ENCODE peak calls at places on chromosomes 1 and 21, in eight cellular contexts. M is ovary; A is heart right ventricle; E is mammary epithelial cell; G is IMR-90; J is left lung; V is CD8-positive, alpha-beta memory T cell; L is esophagus squamous epithelium. P is an unnamed sample.

GRCh38 chr1:161260346-161260745 is 1.8 kb downstream of the PCP4L1 start:
- DNase-seq in M (no peak), A (no peak), E (no peak), G (no peak), J (no peak), V (no peak), L (no peak), P (no peak)

GRCh38 chr1:22142315-22143064 is 407 bp downstream of the WNT4 start:
- DNase-seq in M (peak; percentile 59), A (no peak), E (peak; percentile 45), G (no peak), J (no peak), V (no peak), L (no peak), P (peak; percentile 19)

GRCh38 chr1:94110021-94110761 is 10.8 kb downstream of the ABCA4 start:
- DNase-seq in M (no peak), A (no peak), E (no peak), G (no peak), J (no peak), V (no peak), L (no peak), P (no peak)

GRCh38 chr1:31848381-31848897 is 32.6 kb upstream of the SPOCD1 start:
- DNase-seq in M (no peak), A (no peak), E (no peak), G (no peak), J (no peak), V (peak; percentile 61), L (no peak), P (no peak)

GRCh38 chr1:164712131-164713031 is 153.4 kb downstream of the PBX1 start:
- DNase-seq in M (peak; percentile 48), A (peak; percentile 22), E (peak; percentile 17), G (peak; percentile 27), J (no peak), V (no peak), L (no peak), P (no peak)

GRCh38 chr1:198318092-198318491 is 161.3 kb downstream of the NEK7 start:
- DNase-seq in M (no peak), A (no peak), E (no peak), G (no peak), J (no peak), V (no peak), L (no peak), P (no peak)

GRCh38 chr1:172885976-172886375 is 164.8 kb downstream of the TNFSF18 start:
- DNase-seq in M (no peak), A (no peak), E (no peak), G (peak; percentile 49), J (no peak), V (no peak), L (no peak), P (no peak)

GRCh38 chr1:230573647-230574046 is 68.6 kb upstream of the COG2 start:
- DNase-seq in M (no peak), A (no peak), E (no peak), G (no peak), J (no peak), V (no peak), L (no peak), P (no peak)

GRCh38 chr1:19057784-19058475 is 101.5 kb upstream of the IFFO2 start:
- DNase-seq in M (no peak), A (no peak), E (no peak), G (no peak), J (peak; percentile 65), V (no peak), L (no peak), P (no peak)

GRCh38 chr1:156407344-156407743 is 38.3 kb downstream of the RHBG start:
- DNase-seq in M (no peak), A (no peak), E (no peak), G (no peak), J (no peak), V (no peak), L (no peak), P (no peak)

GRCh38 chr1:51924455-51924854 is 45.9 kb upstream of the NRDC start:
- DNase-seq in M (no peak), A (no peak), E (no peak), G (peak; percentile 77), J (no peak), V (no peak), L (no peak), P (no peak)

GRCh38 chr21:37478821-37479220 is 112.2 kb downstream of the DYRK1A start:
- DNase-seq in M (no peak), A (no peak), E (no peak), G (no peak), J (no peak), V (no peak), L (no peak), P (no peak)

GRCh38 chr1:94962745-94963265 is 35.9 kb upstream of the CNN3 start:
- DNase-seq in M (peak; percentile 60), A (no peak), E (no peak), G (peak; percentile 49), J (no peak), V (peak; percentile 45), L (no peak), P (no peak)

GRCh38 chr21:44681861-44682579 is at the start of gene KRTAP12-1:
- DNase-seq in M (no peak), A (no peak), E (no peak), G (no peak), J (no peak), V (no peak), L (no peak), P (no peak)

GRCh38 chr1:111768625-111769024 is 12.9 kb downstream of the DDX20 start:
- DNase-seq in M (no peak), A (no peak), E (no peak), G (no peak), J (no peak), V (no peak), L (no peak), P (no peak)

GRCh38 chr1:48442864-48443619 is 29.0 kb downstream of the SPATA6 start:
- DNase-seq in M (no peak), A (no peak), E (no peak), G (no peak), J (no peak), V (no peak), L (no peak), P (no peak)

GRCh38 chr1:67766117-67766978 is 66.9 kb downstream of the GNG12 start:
- DNase-seq in M (peak; percentile 74), A (peak; percentile 21), E (peak; percentile 70), G (peak; percentile 94), J (no peak), V (peak; percentile 50), L (no peak), P (peak; percentile 74)

GRCh38 chr1:58815680-58816071 is 31.8 kb upstream of the JUN start:
- DNase-seq in M (no peak), A (no peak), E (peak; percentile 58), G (no peak), J (no peak), V (no peak), L (no peak), P (peak; percentile 16)

GRCh38 chr1:93705897-93706500 is 24.4 kb upstream of the BCAR3 start:
- DNase-seq in M (no peak), A (no peak), E (peak; percentile 32), G (peak; percentile 22), J (no peak), V (no peak), L (no peak), P (no peak)

GRCh38 chr1:173267453-173267945 is 60.4 kb upstream of the TNFSF4 start:
- DNase-seq in M (no peak), A (no peak), E (peak; percentile 87), G (peak; percentile 66), J (no peak), V (no peak), L (no peak), P (no peak)

GRCh38 chr1:212915245-212916091 is 34.9 kb upstream of the VASH2 start:
- DNase-seq in M (peak; percentile 55), A (no peak), E (no peak), G (peak; percentile 87), J (no peak), V (no peak), L (no peak), P (peak; percentile 87)

GRCh38 chr1:209747580-209748262 is 8.1 kb upstream of the TRAF3IP3 start:
- DNase-seq in M (peak; percentile 96), A (peak; percentile 87), E (peak; percentile 97), G (peak; percentile 89), J (peak; percentile 97), V (peak; percentile 87), L (peak; percentile 63), P (peak; percentile 65)
- H3K4me3 ChIP-seq in M (no peak overlapping the region), A (no peak overlapping the region), E (no peak overlapping the region), G (peak overlapping the region; percentile 6), J (peak overlapping the region; percentile 14), V (peak overlapping the region; percentile 76), L (no peak overlapping the region), P (no peak overlapping the region)

GRCh38 chr1:203521071-203521794 is 27.3 kb downstream of the OPTC start:
- DNase-seq in M (no peak), A (no peak), E (no peak), G (peak; percentile 30), J (no peak), V (no peak), L (no peak), P (no peak)

GRCh38 chr1:203520315-203520714 is 26.4 kb downstream of the OPTC start:
- DNase-seq in M (no peak), A (no peak), E (no peak), G (peak; percentile 81), J (no peak), V (no peak), L (no peak), P (no peak)

GRCh38 chr1:203523667-203524066 is 29.7 kb downstream of the OPTC start:
- DNase-seq in M (no peak), A (no peak), E (no peak), G (no peak), J (no peak), V (no peak), L (no peak), P (no peak)

GRCh38 chr1:203522237-203522636 is 28.3 kb downstream of the OPTC start:
- DNase-seq in M (no peak), A (no peak), E (no peak), G (no peak), J (no peak), V (no peak), L (no peak), P (peak; percentile 55)

DNA sequence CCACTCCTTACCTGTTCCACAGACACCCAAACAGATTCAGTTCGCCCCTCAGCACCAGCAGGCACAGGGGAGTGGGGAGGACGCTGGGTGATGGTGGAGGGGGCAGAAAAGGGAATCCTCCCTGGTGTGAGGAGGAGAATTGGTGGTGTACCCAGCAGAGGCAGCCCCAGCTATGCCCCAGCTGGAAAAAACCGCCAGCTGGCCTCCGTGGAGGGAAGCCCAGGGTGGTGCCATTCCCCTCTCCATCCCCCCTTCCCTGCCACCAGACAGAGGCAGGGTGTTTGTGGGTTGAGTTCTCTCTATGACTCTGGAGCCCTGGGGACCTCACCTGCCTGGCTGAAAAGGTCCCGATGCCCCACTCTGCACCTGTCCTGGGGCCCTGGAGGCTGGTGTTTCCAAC is 27.9 kb downstream of the OPTC start:
- DNase-seq in M (no peak), A (no peak), E (no peak), G (no peak), J (no peak), V (no peak), L (no peak), P (no peak)
- H3K4me1 ChIP-seq in M (peaks cover 12% of the 10 kb centered on the region), A (peaks cover 23% of the 10 kb centered on the region), E (no peaks in the 10 kb centered on the region), G (peaks cover 11% of the 10 kb centered on the region), J (no peaks in the 10 kb centered on the region), V (no peaks in the 10 kb centered on the region), L (peaks cover 16% of the 10 kb centered on the region), P (peaks cover 7% of the 10 kb centered on the region)

GRCh38 chr1:3598522-3599285 is 12.6 kb downstream of the MEGF6 start:
- DNase-seq in M (no peak), A (no peak), E (no peak), G (no peak), J (no peak), V (no peak), L (no peak), P (no peak)
- H3K4me3 ChIP-seq in M (no peak overlapping the region), A (no peak overlapping the region), E (no peak overlapping the region), G (no peak overlapping the region), J (peak overlapping the region; percentile 5), V (no peak overlapping the region), L (no peak overlapping the region), P (no peak overlapping the region)

GRCh38 chr1:88552226-88552625 is 131.8 kb upstream of the PKN2 start:
- DNase-seq in M (no peak), A (no peak), E (no peak), G (no peak), J (no peak), V (no peak), L (no peak), P (no peak)
- H3K4me1 ChIP-seq in M (no peaks in the 10 kb centered on the region), A (no peaks in the 10 kb centered on the region), E (no peaks in the 10 kb centered on the region), G (no peaks in the 10 kb centered on the region), J (no peaks in the 10 kb centered on the region), V (no peaks in the 10 kb centered on the region), L (no peaks in the 10 kb centered on the region), P (peaks cover 8% of the 10 kb centered on the region)

P was measured in HAP-1.